ENCODE peak calls at places on chromosomes 5 and 9, in five cellular contexts. J is coronary artery, D is adrenal gland, R is HL-60, Y is brain microvascular endothelial cell. I is an unnamed sample.

GRCh38 chr5:119315516-119315949 is 40.3 kb upstream of the TNFAIP8 start:
- DNase-seq in R (no peak), D (peak; percentile 45), J (no peak), Y (no peak), I (no peak)

GRCh38 chr9:69081261-69081660 is 45.7 kb downstream of the FXN start:
- DNase-seq in R (no peak), Y (no peak), J (no peak), D (no peak), I (no peak)

GRCh38 chr9:118578467-118578866 is 790.8 kb downstream of the BRINP1 start:
- DNase-seq in Y (peak; percentile 68), J (no peak), R (no peak), D (no peak), I (peak; percentile 43)

GRCh38 chr9:109640232-109641078 is 139.5 kb upstream of the PALM2AKAP2 start:
- DNase-seq in J (no peak), R (no peak), D (peak; percentile 42), Y (peak; percentile 31), I (no peak)

GRCh38 chr5:94776167-94776566 is 157.7 kb downstream of the SLF1 start:
- DNase-seq in R (no peak), Y (no peak), D (no peak), J (no peak), I (no peak)

GRCh38 chr5:173707392-173707791 is 90.9 kb upstream of the BOD1 start:
- DNase-seq in J (peak; percentile 82), Y (peak; percentile 65), D (peak; percentile 90), R (no peak), I (peak; percentile 76)

GRCh38 chr5:35822541-35822940 is 34.1 kb upstream of the IL7R start:
- DNase-seq in R (no peak), J (no peak), D (no peak), Y (no peak), I (no peak)

GRCh38 chr5:39270172-39270848 is 50.9 kb upstream of the FYB1 start:
- DNase-seq in Y (no peak), R (no peak), J (no peak), D (no peak), I (no peak)

GRCh38 chr5:140194662-140195061 is 19.7 kb downstream of the CYSTM1 start:
- DNase-seq in J (no peak), Y (no peak), R (no peak), D (no peak), I (no peak)

GRCh38 chr5:94901071-94901979 is 282.9 kb downstream of the SLF1 start:
- DNase-seq in Y (peak; percentile 72), D (no peak), R (no peak), J (no peak), I (peak; percentile 78)

GRCh38 chr9:127898433-127899199 is 787 bp downstream of the ST6GALNAC6 start:
- DNase-seq in D (peak; percentile 90), J (peak; percentile 83), Y (peak; percentile 74), R (no peak), I (peak; percentile 77)

GRCh38 chr9:110370316-110370715 is 32.7 kb upstream of the TXNDC8 start:
- DNase-seq in R (no peak), Y (no peak), D (no peak), J (no peak), I (peak; percentile 36)

GRCh38 chr9:101628173-101628572 is 33.4 kb upstream of the PPP3R2 start:
- DNase-seq in D (no peak), R (no peak), J (no peak), Y (peak; percentile 20), I (no peak)

GRCh38 chr5:178780581-178781498 is 50.4 kb upstream of the ZNF354A start:
- DNase-seq in Y (no peak), J (no peak), R (no peak), D (no peak), I (no peak)

GRCh38 chr5:172958268-172959046 is 767 bp upstream of the RPL26L1 start:
- DNase-seq in Y (peak; percentile 58), J (peak; percentile 76), R (no peak), D (peak; percentile 60), I (no peak)

GRCh38 chr5:121273818-121274433 is 577.8 kb upstream of the FTMT start:
- DNase-seq in J (no peak), Y (peak; percentile 88), D (no peak), R (peak; percentile 22), I (peak; percentile 87)

GRCh38 chr9:7452378-7452777 is 347.2 kb downstream of the DMAC1 start:
- DNase-seq in R (no peak), Y (no peak), D (no peak), J (no peak), I (peak; percentile 66)

GRCh38 chr5:88660947-88661869 is 221.8 kb downstream of the MEF2C start:
- DNase-seq in D (peak; percentile 94), R (no peak), Y (peak; percentile 79), J (no peak), I (peak; percentile 37)

GRCh38 chr5:90529939-90530677 is 724 bp upstream of the LYSMD3 start:
- DNase-seq in R (peak; percentile 15), Y (peak; percentile 70), J (peak; percentile 81), D (peak; percentile 70), I (peak; percentile 39)

GRCh38 chr5:43775000-43775399 is 172.0 kb downstream of the NNT start:
- DNase-seq in J (no peak), D (no peak), R (no peak), Y (no peak), I (no peak)

GRCh38 chr9:108475813-108476212 is 380.0 kb downstream of the ACTL7B start:
- DNase-seq in Y (no peak), R (no peak), D (no peak), J (no peak), I (no peak)

GRCh38 chr5:60794691-60795090 is 49.4 kb downstream of the ELOVL7 start:
- DNase-seq in D (no peak), Y (no peak), J (no peak), R (no peak), I (no peak)

GRCh38 chr5:176790921-176791320 is 19.4 kb upstream of the UNC5A start:
- DNase-seq in Y (no peak), R (no peak), D (no peak), J (no peak), I (no peak)

GRCh38 chr5:83036991-83037390 is 40.2 kb downstream of the TMEM167A start:
- DNase-seq in J (no peak), D (no peak), Y (no peak), R (no peak), I (no peak)

GRCh38 chr5:103512506-103512905 is 50.1 kb downstream of the NUDT12 start:
- DNase-seq in J (no peak), Y (no peak), D (no peak), R (no peak), I (no peak)

GRCh38 chr5:172872997-172873491 is 39.0 kb downstream of the ERGIC1 start:
- DNase-seq in D (peak; percentile 80), R (no peak), Y (peak; percentile 68), J (peak; percentile 94), I (no peak)

GRCh38 chr9:115593587-115594091 is 475.7 kb upstream of the TNC start:
- DNase-seq in R (peak; percentile 3), D (no peak), Y (peak; percentile 70), J (no peak), I (no peak)

GRCh38 chr9:96126321-96126881 is 175.6 kb downstream of the HSD17B3 start:
- DNase-seq in Y (no peak), D (no peak), J (no peak), R (no peak), I (no peak)

GRCh38 chr5:170120576-170120975 is 14.9 kb downstream of the FOXI1 start:
- DNase-seq in D (no peak), J (peak; percentile 12), R (no peak), Y (no peak), I (peak; percentile 63)

GRCh38 chr5:178208540-178209227 is 4.4 kb downstream of the HNRNPAB start:
- DNase-seq in Y (no peak), J (peak; percentile 53), D (no peak), R (no peak), I (no peak)

GRCh38 chr9:86550411-86550810 is 196.2 kb upstream of the TUT7 start:
- DNase-seq in R (no peak), J (no peak), Y (no peak), D (no peak), I (peak; percentile 52)
- H3K4me3 ChIP-seq in R (no peak overlapping the region), J (no peak overlapping the region), Y (no peak overlapping the region), D (no peak overlapping the region), I (no peak overlapping the region)

DNA sequence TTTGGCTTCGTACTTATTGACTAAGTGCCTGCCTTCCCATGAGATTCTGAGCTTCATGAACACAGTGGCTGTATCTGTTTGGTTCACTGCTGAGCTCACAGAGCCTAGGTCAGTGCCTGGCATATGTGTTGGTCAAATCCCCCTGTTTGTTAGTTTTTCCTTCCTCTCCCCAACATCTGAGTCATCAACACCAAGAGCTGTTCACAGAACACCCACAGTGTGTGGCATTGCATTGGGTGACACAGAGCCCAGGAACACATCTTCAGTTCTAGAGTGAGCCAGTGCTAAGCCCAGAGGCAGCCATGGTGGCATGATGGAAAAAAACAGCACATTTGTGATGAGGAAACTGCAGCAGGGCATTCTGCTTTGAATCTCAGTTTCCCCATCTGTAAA is 294.6 kb downstream of the SEC61B start:
- DNase-seq in D (no peak), J (no peak), R (no peak), Y (no peak), I (no peak)
- H3K4me3 ChIP-seq in D (no peak overlapping the region), J (no peak overlapping the region), R (no peak overlapping the region), Y (no peak overlapping the region), I (no peak overlapping the region)

GRCh38 chr9:129489838-129490582 is 130.9 kb downstream of the C9orf50 start:
- DNase-seq in Y (no peak), J (no peak), D (no peak), R (no peak), I (no peak)
- H3K4me3 ChIP-seq in Y (peak overlapping the region; percentile 34), J (peak overlapping the region; percentile 80), D (peak overlapping the region; percentile 65), R (no peak overlapping the region), I (peak overlapping the region; percentile 13)

GRCh38 chr9:30765318-30765717 is 1619.1 kb upstream of the ACO1 start:
- DNase-seq in R (no peak), Y (no peak), J (no peak), D (no peak), I (no peak)
- H3K4me3 ChIP-seq in R (no peak overlapping the region), Y (no peak overlapping the region), J (no peak overlapping the region), D (no peak overlapping the region), I (no peak overlapping the region)

GRCh38 chr9:124616961-124617360 is 109.8 kb upstream of the NR5A1 start:
- DNase-seq in D (no peak), R (no peak), J (no peak), Y (no peak), I (no peak)

GRCh38 chr9:124605258-124605657 is 98.1 kb upstream of the NR5A1 start:
- DNase-seq in D (no peak), R (no peak), Y (no peak), J (no peak), I (no peak)

GRCh38 chr9:124613849-124614248 is 106.7 kb upstream of the NR5A1 start:
- DNase-seq in D (no peak), Y (no peak), R (no peak), J (no peak), I (no peak)

GRCh38 chr9:124615100-124615742 is 108.0 kb upstream of the NR5A1 start:
- DNase-seq in J (no peak), Y (no peak), D (no peak), R (no peak), I (no peak)

DNA sequence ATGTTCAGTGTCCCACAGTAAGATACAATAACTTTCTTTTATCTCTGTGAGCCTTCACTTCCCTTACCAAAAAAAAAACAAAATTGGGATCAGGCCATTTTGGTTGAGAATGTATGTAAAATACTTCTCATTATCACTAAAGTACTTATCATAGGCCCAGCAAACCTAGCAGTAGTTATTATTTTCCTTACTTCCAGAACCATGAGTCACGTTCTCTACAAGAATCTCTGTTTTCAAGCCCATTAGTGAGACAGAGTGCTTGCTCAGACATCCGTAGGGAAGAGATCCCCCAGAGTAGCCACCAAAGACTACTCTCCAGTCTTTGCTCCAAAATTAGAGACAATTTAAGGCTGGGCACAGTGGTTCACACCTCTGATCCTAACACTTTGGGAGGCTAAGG is 103.9 kb upstream of the NR5A1 start:
- DNase-seq in R (no peak), D (no peak), Y (no peak), J (no peak), I (no peak)
- H3K4me3 ChIP-seq in R (no peak overlapping the region), D (no peak overlapping the region), Y (no peak overlapping the region), J (no peak overlapping the region), I (no peak overlapping the region)

I was measured in skeletal muscle cell.